ENCODE peak calls at places on chromosomes 13 and 19, in ten cellular contexts. P is ovary, S is sigmoid colon, W is transverse colon, R is A549, U is K562, G is suprapubic skin, X is stomach, N is H1, T is upper lobe of left lung. I is an unnamed sample.

GRCh38 chr19:46745521-46746280 is at the start of gene FKRP:
- DNase-seq in P (peak; percentile 63), S (no peak), W (no peak), R (no peak), U (peak; percentile 33), G (no peak), X (peak; percentile 32), N (no peak), T (no peak), I (no peak)

GRCh38 chr19:43901395-43902390 is 33.4 kb downstream of the ZNF45 start:
- DNase-seq in P (peak; percentile 77), S (peak; percentile 87), W (peak; percentile 75), R (peak; percentile 83), U (peak; percentile 87), G (peak; percentile 85), X (peak; percentile 78), N (peak; percentile 88), T (peak; percentile 71), I (peak; percentile 38)

GRCh38 chr19:13872695-13873389 is 4.1 kb upstream of the NANOS3 start:
- DNase-seq in P (peak; percentile 46), S (no peak), W (no peak), R (peak; percentile 47), U (peak; percentile 82), G (no peak), X (no peak), N (peak; percentile 86), T (no peak), I (no peak)

GRCh38 chr13:48656621-48657020 is 2.9 kb downstream of the CYSLTR2 start:
- DNase-seq in P (no peak), S (no peak), W (no peak), R (no peak), U (no peak), G (no peak), X (no peak), N (no peak), T (no peak), I (no peak)

GRCh38 chr19:51097166-51097736 is 11.0 kb downstream of the CTU1 start:
- DNase-seq in P (peak; percentile 77), S (peak; percentile 74), W (peak; percentile 61), R (peak; percentile 75), U (peak; percentile 76), G (peak; percentile 90), X (peak; percentile 77), N (peak; percentile 89), T (peak; percentile 81), I (no peak)

GRCh38 chr19:40366697-40367561 is 18.4 kb downstream of the PLD3 start:
- DNase-seq in P (no peak), S (no peak), W (no peak), R (peak; percentile 71), U (peak; percentile 78), G (no peak), X (no peak), N (peak; percentile 75), T (peak; percentile 82), I (no peak)

GRCh38 chr19:54415208-54415900 is at the start of gene TTYH1:
- DNase-seq in P (no peak), S (no peak), W (no peak), R (no peak), U (no peak), G (no peak), X (no peak), N (peak; percentile 91), T (no peak), I (no peak)

GRCh38 chr19:23790641-23791488 is 32.2 kb upstream of the ZNF681 start:
- DNase-seq in P (no peak), S (no peak), W (no peak), R (no peak), U (no peak), G (no peak), X (no peak), N (peak; percentile 27), T (no peak), I (no peak)

GRCh38 chr13:95677564-95678386 is 836 bp downstream of the DNAJC3 start:
- DNase-seq in P (no peak), S (peak; percentile 85), W (peak; percentile 63), R (peak; percentile 17), U (peak; percentile 18), G (peak; percentile 90), X (no peak), N (no peak), T (peak; percentile 63), I (no peak)

GRCh38 chr13:50685491-50685890 is 158.0 kb downstream of the DLEU7 start:
- DNase-seq in P (peak; percentile 33), S (peak; percentile 74), W (peak; percentile 41), R (no peak), U (peak; percentile 5), G (no peak), X (peak; percentile 86), N (no peak), T (peak; percentile 45), I (peak; percentile 77)

GRCh38 chr13:86830046-86830445 is 841.1 kb upstream of the SLITRK5 start:
- DNase-seq in P (no peak), S (no peak), W (no peak), R (no peak), U (no peak), G (no peak), X (no peak), N (no peak), T (no peak), I (no peak)

GRCh38 chr13:63643543-63643942 is 2227.9 kb upstream of the PCDH20 start:
- DNase-seq in P (no peak), S (no peak), W (no peak), R (no peak), U (no peak), G (no peak), X (no peak), N (no peak), T (no peak), I (no peak)

GRCh38 chr13:40780822-40781401 is 8.5 kb upstream of the SLC25A15 start:
- DNase-seq in P (no peak), S (no peak), W (no peak), R (peak; percentile 33), U (peak; percentile 51), G (peak; percentile 65), X (no peak), N (no peak), T (no peak), I (no peak)

GRCh38 chr13:52827839-52828238 is 20.6 kb downstream of the PCDH8 start:
- DNase-seq in P (no peak), S (no peak), W (no peak), R (no peak), U (no peak), G (no peak), X (no peak), N (no peak), T (no peak), I (no peak)

GRCh38 chr13:27354379-27354778 is 70.0 kb upstream of the GTF3A start:
- DNase-seq in P (no peak), S (no peak), W (no peak), R (no peak), U (no peak), G (no peak), X (no peak), N (no peak), T (no peak), I (no peak)

GRCh38 chr13:105904034-105904742 is 631.3 kb downstream of the EFNB2 start:
- DNase-seq in P (no peak), S (no peak), W (peak; percentile 38), R (no peak), U (no peak), G (no peak), X (no peak), N (no peak), T (no peak), I (no peak)

DNA sequence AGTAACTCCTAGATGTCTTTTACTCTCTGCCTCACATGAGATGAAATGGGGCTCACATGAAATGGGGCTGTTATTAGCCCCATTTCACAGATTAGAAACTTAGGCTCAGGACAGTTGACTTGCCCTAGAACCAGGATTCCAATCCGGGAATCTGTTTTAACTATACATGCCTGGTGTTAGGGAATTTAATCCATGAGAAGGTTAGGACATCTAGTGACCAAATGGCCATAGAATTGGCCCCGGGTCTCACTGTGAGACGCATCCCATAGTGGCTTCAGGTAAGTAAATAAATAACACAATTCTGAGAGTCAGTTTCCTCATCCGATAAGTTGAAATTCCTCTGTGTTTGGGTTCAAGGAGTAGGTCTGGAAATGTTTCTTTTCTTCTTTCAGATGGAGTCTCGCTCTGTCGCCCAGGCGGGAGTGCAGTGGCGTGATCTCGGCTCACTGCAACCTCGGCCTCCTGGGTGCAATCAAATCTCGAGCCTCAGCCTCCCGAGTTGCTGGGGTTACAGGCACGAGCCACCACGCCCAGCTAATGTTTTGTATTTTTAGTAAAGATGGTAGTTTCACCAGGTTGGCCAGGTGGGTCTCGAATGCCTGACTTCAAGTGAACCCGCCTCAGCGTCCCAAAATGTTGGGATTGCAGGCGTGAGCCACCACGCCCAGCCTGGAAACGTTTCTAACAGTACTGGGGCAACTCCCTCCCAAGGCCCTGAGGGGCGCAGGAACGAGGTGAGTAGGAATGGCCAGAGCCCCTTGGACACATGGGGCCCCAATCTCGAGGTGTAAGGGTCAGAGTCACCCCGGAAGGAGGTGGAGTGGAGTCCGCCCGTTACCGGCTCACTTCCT is 1.2 kb upstream of the ZNF574 start:
- DNase-seq in P (peak; percentile 56), S (no peak), W (peak; percentile 43), R (peak; percentile 68), U (peak; percentile 75), G (no peak), X (no peak), N (peak; percentile 56), T (no peak), I (peak; percentile 17)
- TF ChIP-seq EP300 in P (no peak), S (no peak), W (no peak), R (no peak), U (no peak), G (no peak), X (no peak), N (no peak), T (no peak), I (no peak)

GRCh38 chr19:49773663-49774305 is 7.0 kb downstream of the AP2A1 start:
- DNase-seq in P (no peak), S (no peak), W (no peak), R (no peak), U (no peak), G (no peak), X (no peak), N (no peak), T (no peak), I (no peak)
- H3K27ac ChIP-seq in P (no peak overlapping the region), S (no peak overlapping the region), W (no peak overlapping the region), R (no peak overlapping the region), U (peak overlapping the region; percentile 51), G (no peak overlapping the region), X (no peak overlapping the region), N (peak overlapping the region; percentile 36), T (no peak overlapping the region), I (no peak overlapping the region)

GRCh38 chr13:31160857-31161582 is 684 bp downstream of the HSPH1 start:
- DNase-seq in P (peak; percentile 70), S (peak; percentile 72), W (peak; percentile 70), R (peak; percentile 20), U (peak; percentile 68), G (no peak), X (peak; percentile 60), N (peak; percentile 58), T (peak; percentile 67), I (peak; percentile 61)
- TF ChIP-seq POLR2A in P (no peak), S (no peak), W (peak; percentile 22), R (no peak), U (no peak), G (no peak), X (no peak), N (no peak), T (peak; percentile 19), I (peak; percentile 17)

DNA sequence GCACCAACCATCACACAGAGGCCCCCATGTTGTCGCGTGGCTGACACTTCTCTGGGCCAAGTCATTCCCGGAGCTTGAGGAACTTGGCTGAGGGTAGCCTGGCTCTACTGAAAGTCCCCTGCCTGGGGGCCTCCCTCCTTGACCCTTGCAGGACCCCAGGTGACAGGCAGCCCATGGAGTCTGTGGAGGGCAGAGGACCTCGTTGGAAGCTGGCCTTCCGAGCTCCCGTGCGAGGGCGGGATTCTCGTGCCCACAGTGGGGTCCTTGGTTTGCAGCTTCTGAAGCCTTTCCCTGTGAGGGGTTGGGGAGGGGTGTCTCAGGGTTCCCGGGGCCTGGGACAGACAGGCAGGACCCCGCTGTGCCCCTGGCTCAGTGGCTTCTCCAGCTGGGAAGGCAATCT is 16.4 kb downstream of the NMRK2 start:
- DNase-seq in P (no peak), S (no peak), W (no peak), R (no peak), U (no peak), G (no peak), X (no peak), N (no peak), T (no peak), I (no peak)
- TF ChIP-seq EP300 in P (no peak), S (no peak), W (no peak), R (no peak), U (no peak), G (no peak), X (no peak), N (no peak), T (no peak), I (no peak)